ENCODE peak calls at places on chromosomes 3 and 15, in six cellular contexts. One of them, this sample, is unnamed.

GRCh38 chr15:71781179-71781964 is 29.0 kb upstream of the NR2E3 start:
- DNase-seq in fibroblast of lung: peak; percentile 69
- DNase-seq in esophagus muscularis mucosa: no peak
- DNase-seq in transverse colon: no peak
- DNase-seq in dorsolateral prefrontal cortex: no peak
- DNase-seq in cardiac fibroblast: peak; percentile 58
- DNase-seq in this sample: no peak

GRCh38 chr3:40299721-40300335 is 9.7 kb upstream of the EIF1B start:
- DNase-seq in fibroblast of lung: peak; percentile 76
- DNase-seq in esophagus muscularis mucosa: no peak
- DNase-seq in transverse colon: no peak
- DNase-seq in dorsolateral prefrontal cortex: no peak
- DNase-seq in cardiac fibroblast: peak; percentile 88
- DNase-seq in this sample: no peak

GRCh38 chr3:50166309-50167019 is 11.3 kb downstream of the SEMA3F start:
- DNase-seq in fibroblast of lung: peak; percentile 79
- DNase-seq in esophagus muscularis mucosa: no peak
- DNase-seq in transverse colon: no peak
- DNase-seq in dorsolateral prefrontal cortex: no peak
- DNase-seq in cardiac fibroblast: no peak
- DNase-seq in this sample: no peak

GRCh38 chr3:195240171-195240701 is 30.7 kb downstream of the XXYLT1 start:
- DNase-seq in fibroblast of lung: no peak
- DNase-seq in esophagus muscularis mucosa: peak; percentile 80
- DNase-seq in transverse colon: no peak
- DNase-seq in dorsolateral prefrontal cortex: no peak
- DNase-seq in cardiac fibroblast: no peak
- DNase-seq in this sample: peak; percentile 13

GRCh38 chr3:12375572-12375971 is 86.7 kb downstream of the PPARG start:
- DNase-seq in fibroblast of lung: no peak
- DNase-seq in esophagus muscularis mucosa: no peak
- DNase-seq in transverse colon: no peak
- DNase-seq in dorsolateral prefrontal cortex: no peak
- DNase-seq in cardiac fibroblast: no peak
- DNase-seq in this sample: no peak

GRCh38 chr3:29582310-29582709 is 301.4 kb downstream of the RBMS3 start:
- DNase-seq in fibroblast of lung: no peak
- DNase-seq in esophagus muscularis mucosa: no peak
- DNase-seq in transverse colon: no peak
- DNase-seq in dorsolateral prefrontal cortex: no peak
- DNase-seq in cardiac fibroblast: no peak
- DNase-seq in this sample: no peak

GRCh38 chr15:89690276-89691218 is at the start of the genes PEX11A and WDR93:
- DNase-seq in fibroblast of lung: peak; percentile 54
- DNase-seq in esophagus muscularis mucosa: peak; percentile 92
- DNase-seq in transverse colon: peak; percentile 90
- DNase-seq in dorsolateral prefrontal cortex: peak; percentile 59
- DNase-seq in cardiac fibroblast: peak; percentile 60
- DNase-seq in this sample: peak; percentile 50

GRCh38 chr3:134308350-134308891 is 57.8 kb upstream of the RYK start:
- DNase-seq in fibroblast of lung: peak; percentile 82
- DNase-seq in esophagus muscularis mucosa: peak; percentile 97
- DNase-seq in transverse colon: peak; percentile 88
- DNase-seq in dorsolateral prefrontal cortex: peak; percentile 76
- DNase-seq in cardiac fibroblast: peak; percentile 88
- DNase-seq in this sample: peak; percentile 88

GRCh38 chr15:91970142-91970541 is 116.6 kb downstream of the SLCO3A1 start:
- DNase-seq in fibroblast of lung: peak; percentile 28
- DNase-seq in esophagus muscularis mucosa: no peak
- DNase-seq in transverse colon: peak; percentile 31
- DNase-seq in dorsolateral prefrontal cortex: peak; percentile 73
- DNase-seq in cardiac fibroblast: peak; percentile 65
- DNase-seq in this sample: no peak

GRCh38 chr3:197021231-197021630 is 8.4 kb downstream of the MELTF start:
- DNase-seq in fibroblast of lung: no peak
- DNase-seq in esophagus muscularis mucosa: no peak
- DNase-seq in transverse colon: no peak
- DNase-seq in dorsolateral prefrontal cortex: no peak
- DNase-seq in cardiac fibroblast: no peak
- DNase-seq in this sample: no peak

GRCh38 chr3:176905331-176905730 is 292.0 kb downstream of the TBL1XR1 start:
- DNase-seq in fibroblast of lung: no peak
- DNase-seq in esophagus muscularis mucosa: no peak
- DNase-seq in transverse colon: no peak
- DNase-seq in dorsolateral prefrontal cortex: no peak
- DNase-seq in cardiac fibroblast: no peak
- DNase-seq in this sample: no peak

GRCh38 chr15:57345584-57345983 is 30.7 kb upstream of the CGNL1 start:
- DNase-seq in fibroblast of lung: no peak
- DNase-seq in esophagus muscularis mucosa: no peak
- DNase-seq in transverse colon: no peak
- DNase-seq in dorsolateral prefrontal cortex: no peak
- DNase-seq in cardiac fibroblast: no peak
- DNase-seq in this sample: no peak
- TF ChIP-seq CTCF in fibroblast of lung: peak; percentile 12
- TF ChIP-seq CTCF in esophagus muscularis mucosa: peak; percentile 11
- TF ChIP-seq CTCF in transverse colon: no peak
- TF ChIP-seq CTCF in dorsolateral prefrontal cortex: no peak
- TF ChIP-seq CTCF in cardiac fibroblast: peak; percentile 25
- TF ChIP-seq CTCF in this sample: no peak

GRCh38 chr15:25947336-25948080 is 84.4 kb upstream of the ATP10A start:
- DNase-seq in fibroblast of lung: peak; percentile 28
- DNase-seq in esophagus muscularis mucosa: no peak
- DNase-seq in transverse colon: no peak
- DNase-seq in dorsolateral prefrontal cortex: no peak
- DNase-seq in cardiac fibroblast: no peak
- DNase-seq in this sample: no peak
- TF ChIP-seq CTCF in fibroblast of lung: no peak
- TF ChIP-seq CTCF in esophagus muscularis mucosa: peak; percentile 18
- TF ChIP-seq CTCF in transverse colon: no peak
- TF ChIP-seq CTCF in dorsolateral prefrontal cortex: peak; percentile 11
- TF ChIP-seq CTCF in cardiac fibroblast: no peak
- TF ChIP-seq CTCF in this sample: no peak

GRCh38 chr3:107934808-107935207 is 156.0 kb downstream of the CD47 start:
- DNase-seq in fibroblast of lung: no peak
- DNase-seq in esophagus muscularis mucosa: no peak
- DNase-seq in transverse colon: no peak
- DNase-seq in dorsolateral prefrontal cortex: no peak
- DNase-seq in cardiac fibroblast: no peak
- DNase-seq in this sample: no peak
- TF ChIP-seq CTCF in fibroblast of lung: no peak
- TF ChIP-seq CTCF in esophagus muscularis mucosa: no peak
- TF ChIP-seq CTCF in transverse colon: no peak
- TF ChIP-seq CTCF in dorsolateral prefrontal cortex: no peak
- TF ChIP-seq CTCF in cardiac fibroblast: no peak
- TF ChIP-seq CTCF in this sample: no peak

GRCh38 chr15:39124925-39125625 is 455.8 kb upstream of the THBS1 start:
- DNase-seq in fibroblast of lung: peak; percentile 69
- DNase-seq in esophagus muscularis mucosa: no peak
- DNase-seq in transverse colon: no peak
- DNase-seq in dorsolateral prefrontal cortex: no peak
- DNase-seq in cardiac fibroblast: peak; percentile 39
- DNase-seq in this sample: no peak

GRCh38 chr15:39124155-39124924 is 456.5 kb upstream of the THBS1 start:
- DNase-seq in fibroblast of lung: peak; percentile 81
- DNase-seq in esophagus muscularis mucosa: no peak
- DNase-seq in transverse colon: no peak
- DNase-seq in dorsolateral prefrontal cortex: no peak
- DNase-seq in cardiac fibroblast: peak; percentile 78
- DNase-seq in this sample: no peak

GRCh38 chr15:39127925-39128617 is 452.8 kb upstream of the THBS1 start:
- DNase-seq in fibroblast of lung: peak; percentile 99
- DNase-seq in esophagus muscularis mucosa: no peak
- DNase-seq in transverse colon: peak; percentile 12
- DNase-seq in dorsolateral prefrontal cortex: no peak
- DNase-seq in cardiac fibroblast: peak; percentile 98
- DNase-seq in this sample: no peak

GRCh38 chr15:39127151-39127815 is 453.6 kb upstream of the THBS1 start:
- DNase-seq in fibroblast of lung: peak; percentile 79
- DNase-seq in esophagus muscularis mucosa: no peak
- DNase-seq in transverse colon: no peak
- DNase-seq in dorsolateral prefrontal cortex: no peak
- DNase-seq in cardiac fibroblast: peak; percentile 64
- DNase-seq in this sample: no peak

GRCh38 chr15:39125904-39126303 is 455.0 kb upstream of the THBS1 start:
- DNase-seq in fibroblast of lung: peak; percentile 58
- DNase-seq in esophagus muscularis mucosa: no peak
- DNase-seq in transverse colon: peak; percentile 32
- DNase-seq in dorsolateral prefrontal cortex: no peak
- DNase-seq in cardiac fibroblast: peak; percentile 70
- DNase-seq in this sample: no peak
- TF ChIP-seq CTCF in fibroblast of lung: peak; percentile 70
- TF ChIP-seq CTCF in esophagus muscularis mucosa: peak; percentile 64
- TF ChIP-seq CTCF in transverse colon: peak; percentile 50
- TF ChIP-seq CTCF in dorsolateral prefrontal cortex: peak; percentile 50
- TF ChIP-seq CTCF in cardiac fibroblast: peak; percentile 61
- TF ChIP-seq CTCF in this sample: no peak

DNA sequence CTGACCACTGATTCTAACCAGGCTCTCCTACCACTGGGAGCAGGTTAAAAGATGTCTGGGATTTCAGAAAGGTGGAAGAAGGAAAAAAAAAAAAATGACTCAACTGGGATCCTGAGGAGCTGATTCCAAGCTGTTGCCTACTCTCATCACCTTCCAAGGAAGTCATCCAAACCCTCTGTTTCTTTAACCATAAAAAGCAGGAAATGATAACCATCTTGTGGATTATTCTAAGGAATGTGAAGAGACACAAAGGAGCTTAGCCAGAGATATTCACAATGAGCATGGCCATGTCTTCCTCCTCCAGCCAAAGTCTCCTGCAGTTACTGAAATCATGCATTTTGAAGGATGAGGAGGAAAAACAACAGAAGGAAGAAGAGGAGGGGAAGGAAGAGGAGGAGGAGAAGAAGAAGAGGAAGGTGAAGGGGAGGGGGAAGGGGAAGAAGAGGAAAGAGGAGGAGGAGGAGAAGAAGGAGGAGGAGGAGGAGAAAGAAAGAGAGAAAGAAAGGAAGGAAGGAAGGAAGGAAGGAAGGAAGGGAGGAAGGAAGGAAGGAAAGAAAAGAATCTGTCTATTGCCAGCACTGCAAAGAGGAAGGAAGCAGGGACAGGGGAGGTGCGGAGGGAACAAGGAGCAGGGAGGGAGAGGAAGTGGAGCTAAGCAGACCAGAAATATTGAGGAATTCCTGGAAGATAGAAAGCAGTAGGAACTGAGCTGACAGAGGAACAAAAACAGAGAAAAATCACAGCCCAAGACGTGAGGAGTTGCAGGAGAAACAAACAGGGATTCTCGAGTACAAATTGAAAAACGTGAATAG is 229.2 kb downstream of the UACA start:
- DNase-seq in fibroblast of lung: peak; percentile 35
- DNase-seq in esophagus muscularis mucosa: no peak
- DNase-seq in transverse colon: no peak
- DNase-seq in dorsolateral prefrontal cortex: no peak
- DNase-seq in cardiac fibroblast: no peak
- DNase-seq in this sample: no peak
- TF ChIP-seq CTCF in fibroblast of lung: no peak
- TF ChIP-seq CTCF in esophagus muscularis mucosa: no peak
- TF ChIP-seq CTCF in transverse colon: no peak
- TF ChIP-seq CTCF in dorsolateral prefrontal cortex: no peak
- TF ChIP-seq CTCF in cardiac fibroblast: no peak
- TF ChIP-seq CTCF in this sample: no peak

GRCh38 chr3:187952849-187953248 is 201.1 kb upstream of the LPP start:
- DNase-seq in fibroblast of lung: peak; percentile 32
- DNase-seq in esophagus muscularis mucosa: no peak
- DNase-seq in transverse colon: no peak
- DNase-seq in dorsolateral prefrontal cortex: no peak
- DNase-seq in cardiac fibroblast: no peak
- DNase-seq in this sample: no peak

GRCh38 chr3:187954486-187955075 is 199.4 kb upstream of the LPP start:
- DNase-seq in fibroblast of lung: peak; percentile 90
- DNase-seq in esophagus muscularis mucosa: no peak
- DNase-seq in transverse colon: no peak
- DNase-seq in dorsolateral prefrontal cortex: no peak
- DNase-seq in cardiac fibroblast: peak; percentile 85
- DNase-seq in this sample: no peak

GRCh38 chr3:187958432-187959003 is 195.4 kb upstream of the LPP start:
- DNase-seq in fibroblast of lung: no peak
- DNase-seq in esophagus muscularis mucosa: no peak
- DNase-seq in transverse colon: peak; percentile 33
- DNase-seq in dorsolateral prefrontal cortex: no peak
- DNase-seq in cardiac fibroblast: no peak
- DNase-seq in this sample: no peak

GRCh38 chr3:187957209-187957981 is 196.6 kb upstream of the LPP start:
- DNase-seq in fibroblast of lung: peak; percentile 53
- DNase-seq in esophagus muscularis mucosa: no peak
- DNase-seq in transverse colon: peak; percentile 35
- DNase-seq in dorsolateral prefrontal cortex: no peak
- DNase-seq in cardiac fibroblast: no peak
- DNase-seq in this sample: no peak

DNA sequence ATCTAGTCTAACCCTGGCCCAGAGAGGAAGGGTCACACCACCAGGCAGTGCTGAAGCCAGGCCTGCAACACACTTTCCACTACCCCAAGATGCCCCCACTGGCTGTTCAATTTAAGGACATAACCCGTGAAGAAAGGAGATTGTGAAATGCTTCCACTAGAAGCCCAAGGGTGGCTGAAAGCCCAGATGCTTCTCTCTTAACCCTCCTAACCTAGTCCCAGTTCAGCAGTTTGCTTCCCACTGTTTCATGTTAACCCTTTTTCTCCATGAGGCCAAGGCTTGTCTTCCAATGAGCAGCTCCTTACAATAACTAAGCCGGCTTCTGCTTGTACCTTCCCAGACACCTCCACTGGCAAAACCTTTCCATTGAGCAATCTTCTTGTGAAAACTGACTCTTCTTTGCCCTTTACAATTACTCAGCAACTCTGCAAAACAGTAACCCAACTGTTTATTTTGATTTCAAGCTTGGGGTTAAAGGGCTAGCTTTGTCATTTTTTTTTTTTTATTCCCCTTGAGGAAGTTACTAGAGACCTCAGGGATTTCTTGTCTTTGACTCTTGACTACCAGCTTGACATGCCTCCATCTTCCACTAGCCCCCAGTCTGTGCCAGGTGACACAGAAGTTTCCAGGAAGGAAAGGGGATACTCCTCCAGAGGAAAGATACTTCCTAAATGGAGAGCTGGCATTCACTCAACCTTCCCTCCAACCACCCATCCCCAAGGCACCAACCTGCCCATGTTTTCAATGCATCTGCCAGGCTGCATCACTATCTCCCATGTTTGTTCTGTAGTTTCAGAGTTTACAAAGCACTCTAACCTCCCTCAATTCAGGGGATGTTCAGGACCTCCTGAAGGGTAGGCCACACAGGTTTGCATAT is 198.6 kb upstream of the LPP start:
- DNase-seq in fibroblast of lung: peak; percentile 90
- DNase-seq in esophagus muscularis mucosa: no peak
- DNase-seq in transverse colon: no peak
- DNase-seq in dorsolateral prefrontal cortex: no peak
- DNase-seq in cardiac fibroblast: peak; percentile 92
- DNase-seq in this sample: no peak
- TF ChIP-seq CTCF in fibroblast of lung: no peak
- TF ChIP-seq CTCF in esophagus muscularis mucosa: no peak
- TF ChIP-seq CTCF in transverse colon: no peak
- TF ChIP-seq CTCF in dorsolateral prefrontal cortex: no peak
- TF ChIP-seq CTCF in cardiac fibroblast: no peak
- TF ChIP-seq CTCF in this sample: no peak

GRCh38 chr3:119322523-119323400 is 28.6 kb downstream of the ARHGAP31 start:
- DNase-seq in fibroblast of lung: peak; percentile 87
- DNase-seq in esophagus muscularis mucosa: peak; percentile 94
- DNase-seq in transverse colon: peak; percentile 89
- DNase-seq in dorsolateral prefrontal cortex: peak; percentile 61
- DNase-seq in cardiac fibroblast: peak; percentile 79
- DNase-seq in this sample: peak; percentile 60
- TF ChIP-seq CTCF in fibroblast of lung: no peak
- TF ChIP-seq CTCF in esophagus muscularis mucosa: no peak
- TF ChIP-seq CTCF in transverse colon: no peak
- TF ChIP-seq CTCF in dorsolateral prefrontal cortex: peak; percentile 11
- TF ChIP-seq CTCF in cardiac fibroblast: no peak
- TF ChIP-seq CTCF in this sample: no peak

This sample was measured in omental fat pad.